ENCODE peak calls at places on chromosomes 4 and X, in nine cellular contexts. S is foreskin fibroblast, V is endothelial cell, X is upper lobe of right lung, T is neural crest cell, B is uterus, F is HFF-Myc, P is AG09309, D is heart left ventricle. W is an unnamed sample.

GRCh38 chr4:104912518-104912917 is 234.2 kb upstream of the TET2 start:
- DNase-seq in F (no peak), V (no peak), B (no peak), S (no peak), D (no peak), P (no peak), X (no peak), T (no peak), W (no peak)

GRCh38 chr4:31068257-31069075 is 348.3 kb downstream of the PCDH7 start:
- DNase-seq in S (no peak), F (no peak), X (no peak), D (no peak), P (no peak), V (no peak), T (no peak), B (no peak), W (no peak)

GRCh38 chr4:36281384-36282106 is at the start of gene DTHD1:
- DNase-seq in F (no peak), V (no peak), T (no peak), S (no peak), D (no peak), B (no peak), X (no peak), P (no peak), W (no peak)

GRCh38 chr4:53068755-53069154 is 206.6 kb downstream of the RASL11B start:
- DNase-seq in T (no peak), V (no peak), S (no peak), P (no peak), X (no peak), D (no peak), B (no peak), F (no peak), W (no peak)

GRCh38 chr4:176964116-176964691 is 171.5 kb upstream of the VEGFC start:
- DNase-seq in B (no peak), X (no peak), D (no peak), F (no peak), T (no peak), P (no peak), S (no peak), V (no peak), W (no peak)

GRCh38 chr4:172143605-172144314 is 330.6 kb downstream of the GALNTL6 start:
- DNase-seq in D (no peak), B (no peak), P (no peak), V (no peak), X (no peak), T (no peak), F (no peak), S (no peak), W (no peak)

GRCh38 chrX:76407795-76408194 is 19.7 kb upstream of the MAGEE1 start:
- DNase-seq in S (no peak), X (no peak), P (no peak), F (no peak), V (no peak), D (no peak), B (no peak), T (no peak), W (no peak)

GRCh38 chr4:127631420-127631819 is 1.3 kb upstream of the INTU start:
- DNase-seq in P (no peak), V (no peak), T (no peak), B (no peak), D (no peak), X (no peak), F (no peak), S (peak), W (no peak)

GRCh38 chrX:8639949-8640348 is 92.0 kb downstream of the ANOS1 start:
- DNase-seq in S (no peak), F (no peak), P (no peak), V (no peak), D (no peak), X (no peak), B (no peak), T (peak), W (no peak)

GRCh38 chr4:107066622-107067021 is 30.5 kb upstream of the DKK2 start:
- DNase-seq in S (no peak), T (no peak), V (no peak), F (no peak), P (no peak), D (no peak), X (no peak), B (no peak), W (no peak)

GRCh38 chrX:119427024-119427794 is 28.1 kb downstream of the SLC25A43 start:
- DNase-seq in D (peak), S (no peak), X (no peak), P (no peak), B (no peak), V (no peak), F (no peak), T (no peak), W (no peak)

GRCh38 chr4:137635596-137635995 is 103.3 kb upstream of the PCDH18 start:
- DNase-seq in T (no peak), P (no peak), X (no peak), V (no peak), F (no peak), S (no peak), B (no peak), D (no peak), W (no peak)

GRCh38 chr4:74758521-74758920 is 35.8 kb downstream of the BTC start:
- DNase-seq in D (no peak), B (no peak), S (no peak), V (no peak), F (no peak), T (no peak), X (no peak), P (no peak), W (no peak)

GRCh38 chr4:57303012-57303751 is 193.0 kb upstream of the IGFBP7 start:
- DNase-seq in D (no peak), F (no peak), T (no peak), X (no peak), V (no peak), B (no peak), S (no peak), P (no peak), W (no peak)

GRCh38 chr4:102717448-102718092 is 43.2 kb downstream of the MANBA start:
- DNase-seq in S (no peak), D (no peak), P (no peak), F (no peak), X (no peak), B (no peak), V (no peak), T (no peak), W (no peak)

GRCh38 chrX:136731207-136731782 is 49.4 kb downstream of the ARHGEF6 start:
- DNase-seq in S (no peak), B (no peak), V (no peak), F (no peak), X (no peak), D (no peak), T (no peak), P (no peak), W (no peak)

GRCh38 chr4:56244681-56245080 is 142.6 kb downstream of the AASDH start:
- DNase-seq in F (no peak), X (no peak), D (no peak), V (no peak), T (no peak), P (no peak), B (no peak), S (no peak), W (no peak)

GRCh38 chr4:1245481-1246051 is 3.4 kb downstream of the CTBP1 start:
- DNase-seq in B (no peak), F (no peak), P (no peak), X (no peak), D (no peak), V (no peak), T (no peak), S (no peak), W (peak)

GRCh38 chr4:70818173-70818856 is 21.4 kb downstream of the GRSF1 start:
- DNase-seq in B (no peak), X (no peak), F (no peak), S (no peak), T (no peak), V (no peak), P (no peak), D (no peak), W (no peak)

GRCh38 chr4:68267433-68267944 is 22.0 kb upstream of the TMPRSS11B start:
- DNase-seq in V (no peak), D (no peak), S (no peak), T (no peak), P (no peak), F (no peak), B (no peak), X (no peak), W (no peak)

GRCh38 chr4:106594291-106594952 is 225.8 kb upstream of the GIMD1 start:
- DNase-seq in V (no peak), F (no peak), S (peak), B (no peak), D (no peak), P (no peak), X (no peak), T (no peak), W (no peak)

GRCh38 chrX:124507276-124507675 is 160.9 kb downstream of the SH2D1A start:
- DNase-seq in P (no peak), F (no peak), D (no peak), B (no peak), V (no peak), S (no peak), X (no peak), T (no peak), W (no peak)

GRCh38 chr4:72366601-72367000 is 202.4 kb downstream of the ADAMTS3 start:
- DNase-seq in X (no peak), F (no peak), S (no peak), P (no peak), B (no peak), D (no peak), V (no peak), T (no peak), W (no peak)

GRCh38 chr4:39514888-39515401 is 12.3 kb downstream of the UGDH start:
- DNase-seq in S (no peak), T (no peak), B (no peak), F (no peak), P (no peak), V (no peak), D (no peak), X (peak), W (no peak)

GRCh38 chrX:8988456-8988855 is 45.5 kb downstream of the FAM9B start:
- DNase-seq in D (peak), S (peak), B (peak), T (no peak), V (no peak), P (no peak), F (peak), X (no peak), W (no peak)

GRCh38 chr4:10033191-10033881 is 12.0 kb upstream of the SLC2A9 start:
- DNase-seq in F (no peak), S (peak), V (peak), X (no peak), T (no peak), D (peak), P (no peak), B (no peak), W (no peak)

GRCh38 chr4:40837094-40837870 is 87.5 kb downstream of the NSUN7 start:
- DNase-seq in B (no peak), P (no peak), F (no peak), D (no peak), V (no peak), T (no peak), S (no peak), X (no peak), W (no peak)

GRCh38 chrX:130902446-130902782 is 595 bp downstream of the ENOX2 start:
- DNase-seq in P (no peak), S (peak), X (no peak), F (no peak), T (no peak), B (no peak), V (no peak), D (no peak), W (no peak)

GRCh38 chrX:13432376-13432775 is 112.5 kb upstream of the ATXN3L start:
- DNase-seq in T (no peak), P (peak), X (no peak), S (peak), B (peak), F (peak), V (no peak), D (peak), W (no peak)

GRCh38 chr4:89175611-89176010 is 64.3 kb downstream of the TIGD2 start:
- DNase-seq in X (no peak), P (no peak), S (no peak), D (no peak), T (no peak), V (no peak), B (no peak), F (no peak), W (no peak)

GRCh38 chr4:80307774-80308465 is 27.6 kb upstream of the CFAP299 start:
- DNase-seq in V (no peak), B (no peak), F (no peak), S (peak), P (peak), T (no peak), X (no peak), D (peak), W (peak)

GRCh38 chr4:22336822-22337221 is 179.0 kb downstream of the ADGRA3 start:
- DNase-seq in P (no peak), T (no peak), V (no peak), S (no peak), B (no peak), F (no peak), D (no peak), X (no peak), W (no peak)
- TF ChIP-seq CTCF in P (peak), T (no peak), V (no peak), S (no peak), B (no peak), F (no peak), D (no peak), X (no peak), W (no peak)

GRCh38 chr4:189096717-189097116 is 844.0 kb upstream of the FRG1 start:
- DNase-seq in V (no peak), B (no peak), D (no peak), T (no peak), S (no peak), P (no peak), F (no peak), X (no peak), W (no peak)
- TF ChIP-seq CTCF in V (peak), B (no peak), D (no peak), T (no peak), S (no peak), P (no peak), F (peak), X (no peak), W (peak)

GRCh38 chr4:3407930-3408792 is 33.6 kb upstream of the HGFAC start:
- DNase-seq in S (no peak), P (no peak), X (peak), T (no peak), V (no peak), F (no peak), D (peak), B (peak), W (no peak)
- TF ChIP-seq CTCF in S (no peak), P (no peak), X (no peak), T (no peak), V (no peak), F (no peak), D (no peak), B (no peak), W (no peak)

GRCh38 chr4:54232151-54232688 is 3.1 kb downstream of the PDGFRA start:
- DNase-seq in V (no peak), P (no peak), T (no peak), S (no peak), D (no peak), B (no peak), F (no peak), X (no peak), W (no peak)

GRCh38 chr4:54231419-54232150 is 2.5 kb downstream of the PDGFRA start:
- DNase-seq in F (no peak), T (no peak), B (peak), P (no peak), D (peak), X (no peak), V (peak), S (peak), W (peak)

GRCh38 chr4:54233128-54233696 is 4.1 kb downstream of the PDGFRA start:
- DNase-seq in D (peak), P (no peak), T (peak), S (peak), B (peak), F (no peak), V (peak), X (peak), W (peak)

GRCh38 chr4:54233697-54234496 is 4.8 kb downstream of the PDGFRA start:
- DNase-seq in T (peak), V (peak), D (peak), S (peak), B (peak), P (no peak), F (peak), X (peak), W (peak)

DNA sequence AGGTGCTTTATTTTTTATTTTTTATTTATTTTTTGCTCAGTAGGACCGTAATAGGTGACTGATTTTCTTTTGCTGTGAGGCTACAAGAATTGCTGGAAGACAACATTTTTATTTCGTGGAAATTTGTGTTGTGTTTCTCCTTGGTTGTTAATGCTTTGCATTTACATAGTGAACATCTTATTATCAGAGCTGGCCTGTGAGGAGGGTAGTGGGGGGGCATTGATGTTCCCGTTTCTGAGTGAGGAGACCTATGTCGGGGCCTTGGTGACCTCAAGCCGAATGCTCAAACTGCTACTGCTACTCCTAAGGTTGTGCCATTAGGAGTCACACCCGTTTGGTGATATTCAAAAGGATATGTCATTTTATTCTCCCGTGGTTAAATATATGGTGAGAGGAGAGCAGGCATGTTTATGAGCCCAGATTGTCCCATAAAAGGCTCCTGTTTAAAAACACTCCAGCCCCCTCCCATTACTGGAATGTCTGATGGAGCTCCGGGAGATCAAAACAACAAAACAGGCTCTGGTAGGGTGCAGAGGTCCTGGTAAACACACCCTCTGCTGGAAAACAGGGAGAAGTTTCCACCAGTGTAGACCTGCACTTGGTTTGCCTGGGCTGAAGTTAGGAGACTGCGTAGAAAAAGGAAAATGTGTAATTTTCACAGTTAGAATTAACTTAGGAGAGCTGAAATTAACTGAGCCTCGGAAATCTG is 5.6 kb downstream of the PDGFRA start:
- DNase-seq in V (no peak), F (no peak), P (no peak), T (no peak), X (no peak), B (no peak), D (no peak), S (no peak), W (no peak)
- TF ChIP-seq CTCF in V (peak), F (no peak), P (peak), T (peak), X (no peak), B (no peak), D (no peak), S (peak), W (peak)

GRCh38 chr4:123836919-123837605 is 440.5 kb downstream of the SPRY1 start:
- DNase-seq in P (no peak), X (no peak), T (no peak), B (no peak), V (no peak), D (no peak), S (no peak), F (no peak), W (no peak)

GRCh38 chr4:123835852-123836251 is 439.3 kb downstream of the SPRY1 start:
- DNase-seq in X (no peak), S (no peak), T (no peak), B (no peak), D (no peak), V (no peak), F (no peak), P (no peak), W (no peak)

GRCh38 chr4:123830920-123831319 is 434.3 kb downstream of the SPRY1 start:
- DNase-seq in V (no peak), T (peak), B (no peak), S (no peak), F (no peak), D (no peak), X (no peak), P (no peak), W (no peak)

GRCh38 chr4:123832173-123833026 is 435.8 kb downstream of the SPRY1 start:
- DNase-seq in T (no peak), V (no peak), D (peak), X (no peak), B (peak), F (peak), S (peak), P (peak), W (no peak)

DNA sequence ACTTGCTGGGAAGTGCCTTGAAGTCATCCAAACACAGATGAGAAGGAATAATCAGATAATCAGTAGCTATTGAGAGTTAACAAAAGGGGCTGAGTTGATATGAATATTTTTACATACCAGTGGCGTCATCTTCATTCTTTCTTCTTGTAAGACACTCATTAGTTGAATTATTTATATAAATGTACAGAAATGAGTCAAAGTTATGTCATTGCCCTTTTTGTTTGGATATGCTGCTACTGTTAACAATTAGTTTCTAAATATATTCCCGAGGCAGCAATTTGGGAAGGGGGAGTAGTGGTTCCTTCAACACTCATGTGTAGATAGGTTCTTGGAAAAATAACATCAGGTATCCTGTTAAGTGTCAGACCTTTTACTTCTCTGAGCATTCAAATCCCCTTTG is 436.6 kb downstream of the SPRY1 start:
- DNase-seq in S (no peak), V (no peak), X (no peak), P (no peak), B (no peak), T (no peak), D (no peak), F (no peak), W (no peak)
- TF ChIP-seq CTCF in S (no peak), V (no peak), X (no peak), P (no peak), B (no peak), T (no peak), D (no peak), F (no peak), W (no peak)

DNA sequence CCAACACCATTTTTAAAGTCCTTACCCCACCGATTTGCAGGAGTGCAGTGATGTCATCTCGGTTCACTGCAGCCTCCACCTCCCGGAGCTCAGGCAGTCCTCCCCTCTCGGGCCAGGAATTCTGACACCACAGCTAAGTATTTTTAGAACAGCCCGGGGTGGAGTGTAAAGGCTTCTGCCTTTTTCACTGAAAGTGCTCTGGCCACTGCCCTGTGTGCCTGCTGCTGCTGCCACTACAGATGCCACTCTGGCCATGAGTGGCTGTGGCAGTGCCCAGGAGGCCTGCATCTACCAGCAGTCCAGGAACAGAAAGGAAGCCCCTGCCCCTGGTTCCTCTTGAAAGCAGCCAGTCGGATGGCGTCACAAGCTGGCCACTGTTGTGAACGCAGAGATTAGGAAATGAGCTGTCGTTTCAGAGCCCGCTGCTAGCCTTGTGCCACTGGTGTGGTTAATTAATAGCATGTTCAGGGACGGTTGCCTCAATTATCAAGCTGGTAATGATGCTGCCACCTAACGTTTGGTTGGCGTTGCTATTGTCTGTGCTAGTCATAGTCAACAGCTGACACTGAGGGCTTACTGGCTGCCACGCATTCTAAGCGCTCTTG is 23.6 kb upstream of the TBC1D14 start:
- DNase-seq in D (peak), B (peak), X (peak), S (peak), F (no peak), T (no peak), P (peak), V (no peak), W (no peak)
- TF ChIP-seq CTCF in D (peak), B (no peak), X (peak), S (peak), F (no peak), T (no peak), P (peak), V (no peak), W (no peak)

W was measured in mesothelial cell of epicardium.